ENCODE peak calls at places on chromosomes 3 and 15, in six cellular contexts. One of them, this sample, is unnamed.

GRCh38 chr3:126154391-126155279 is 25.8 kb downstream of the ALDH1L1 start:
- DNase-seq in GM12878: no peak
- DNase-seq in K562: no peak
- DNase-seq in H1: no peak
- DNase-seq in HepG2: no peak
- DNase-seq in GM12891: no peak
- DNase-seq in this sample: no peak

GRCh38 chr15:100090411-100090810 is 251.4 kb downstream of the ADAMTS17 start:
- DNase-seq in GM12878: no peak
- DNase-seq in K562: no peak
- DNase-seq in H1: no peak
- DNase-seq in HepG2: no peak
- DNase-seq in GM12891: no peak
- DNase-seq in this sample: no peak

GRCh38 chr15:45205192-45205591 is 17.4 kb upstream of the SHF start:
- DNase-seq in GM12878: peak; percentile 16
- DNase-seq in K562: peak; percentile 74
- DNase-seq in H1: no peak
- DNase-seq in HepG2: peak; percentile 67
- DNase-seq in GM12891: no peak
- DNase-seq in this sample: no peak

GRCh38 chr3:44058022-44058867 is 183.4 kb upstream of the TOPAZ1 start:
- DNase-seq in GM12878: peak; percentile 87
- DNase-seq in K562: no peak
- DNase-seq in H1: no peak
- DNase-seq in HepG2: no peak
- DNase-seq in GM12891: peak; percentile 50
- DNase-seq in this sample: peak; percentile 61

GRCh38 chr15:85482896-85483295 is 102.5 kb downstream of the AKAP13 start:
- DNase-seq in GM12878: no peak
- DNase-seq in K562: no peak
- DNase-seq in H1: no peak
- DNase-seq in HepG2: no peak
- DNase-seq in GM12891: no peak
- DNase-seq in this sample: no peak

GRCh38 chr3:38647217-38647970 is 2.1 kb downstream of the SCN5A start:
- DNase-seq in GM12878: no peak
- DNase-seq in K562: no peak
- DNase-seq in H1: no peak
- DNase-seq in HepG2: no peak
- DNase-seq in GM12891: no peak
- DNase-seq in this sample: no peak

GRCh38 chr3:14289590-14290453 is 111.2 kb downstream of the LSM3 start:
- DNase-seq in GM12878: no peak
- DNase-seq in K562: peak; percentile 63
- DNase-seq in H1: no peak
- DNase-seq in HepG2: peak; percentile 59
- DNase-seq in GM12891: no peak
- DNase-seq in this sample: no peak

GRCh38 chr3:152258448-152259302 is 10.1 kb upstream of the MBNL1 start:
- DNase-seq in GM12878: no peak
- DNase-seq in K562: no peak
- DNase-seq in H1: no peak
- DNase-seq in HepG2: peak; percentile 94
- DNase-seq in GM12891: no peak
- DNase-seq in this sample: no peak

GRCh38 chr15:69823223-69823907 is 274.4 kb downstream of the TLE3 start:
- DNase-seq in GM12878: no peak
- DNase-seq in K562: peak; percentile 80
- DNase-seq in H1: no peak
- DNase-seq in HepG2: no peak
- DNase-seq in GM12891: no peak
- DNase-seq in this sample: no peak

GRCh38 chr3:126130981-126131750 is 47.2 kb upstream of the SLC41A3 start:
- DNase-seq in GM12878: no peak
- DNase-seq in K562: no peak
- DNase-seq in H1: no peak
- DNase-seq in HepG2: no peak
- DNase-seq in GM12891: no peak
- DNase-seq in this sample: no peak

GRCh38 chr3:43014990-43015389 is 35.9 kb downstream of the GASK1A start:
- DNase-seq in GM12878: no peak
- DNase-seq in K562: no peak
- DNase-seq in H1: no peak
- DNase-seq in HepG2: no peak
- DNase-seq in GM12891: no peak
- DNase-seq in this sample: no peak

GRCh38 chr15:36756707-36757106 is 177.3 kb downstream of the CDIN1 start:
- DNase-seq in GM12878: no peak
- DNase-seq in K562: no peak
- DNase-seq in H1: no peak
- DNase-seq in HepG2: no peak
- DNase-seq in GM12891: no peak
- DNase-seq in this sample: no peak

GRCh38 chr3:130770637-130771036 is 24.0 kb upstream of the PIK3R4 start:
- DNase-seq in GM12878: no peak
- DNase-seq in K562: no peak
- DNase-seq in H1: no peak
- DNase-seq in HepG2: no peak
- DNase-seq in GM12891: no peak
- DNase-seq in this sample: no peak
- TF ChIP-seq POLR2A in GM12878: no peak
- TF ChIP-seq POLR2A in K562: no peak
- TF ChIP-seq POLR2A in H1: no peak
- TF ChIP-seq POLR2A in HepG2: no peak
- TF ChIP-seq POLR2A in GM12891: no peak
- TF ChIP-seq POLR2A in this sample: no peak

GRCh38 chr3:123609063-123609462 is 24.2 kb upstream of the HACD2 start:
- DNase-seq in GM12878: no peak
- DNase-seq in K562: no peak
- DNase-seq in H1: no peak
- DNase-seq in HepG2: no peak
- DNase-seq in GM12891: no peak
- DNase-seq in this sample: no peak

GRCh38 chr3:123602325-123602724 is 17.5 kb upstream of the HACD2 start:
- DNase-seq in GM12878: no peak
- DNase-seq in K562: no peak
- DNase-seq in H1: no peak
- DNase-seq in HepG2: peak; percentile 78
- DNase-seq in GM12891: no peak
- DNase-seq in this sample: no peak

GRCh38 chr3:123606527-123606926 is 21.7 kb upstream of the HACD2 start:
- DNase-seq in GM12878: no peak
- DNase-seq in K562: no peak
- DNase-seq in H1: no peak
- DNase-seq in HepG2: peak; percentile 28
- DNase-seq in GM12891: no peak
- DNase-seq in this sample: no peak

GRCh38 chr3:123608263-123608937 is 23.5 kb upstream of the HACD2 start:
- DNase-seq in GM12878: no peak
- DNase-seq in K562: no peak
- DNase-seq in H1: no peak
- DNase-seq in HepG2: no peak
- DNase-seq in GM12891: no peak
- DNase-seq in this sample: no peak

DNA sequence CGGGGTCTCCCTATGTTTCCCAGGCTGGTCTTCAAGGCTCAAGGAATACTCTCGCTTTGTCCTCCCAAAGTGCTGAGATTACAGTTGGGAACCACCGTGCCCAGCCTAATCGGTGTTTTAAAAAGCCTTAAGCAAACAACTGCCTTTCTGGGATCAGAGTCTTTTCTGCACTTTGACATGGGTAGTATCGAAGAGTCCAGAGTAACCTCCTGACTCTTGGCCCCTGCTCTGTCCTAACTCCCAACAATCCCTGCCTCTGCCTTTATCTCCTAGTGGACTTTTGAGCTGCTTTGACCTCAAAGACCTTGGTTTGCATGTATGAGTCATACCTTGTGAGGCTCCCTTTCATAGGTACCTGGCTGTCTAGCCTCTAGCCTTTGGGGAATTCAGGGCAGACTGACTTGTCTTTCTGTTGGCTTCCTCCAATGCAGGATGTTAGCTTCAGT is 21.0 kb upstream of the HACD2 start:
- DNase-seq in GM12878: peak; percentile 55
- DNase-seq in K562: peak; percentile 26
- DNase-seq in H1: no peak
- DNase-seq in HepG2: peak; percentile 99
- DNase-seq in GM12891: no peak
- DNase-seq in this sample: peak; percentile 19
- TF ChIP-seq POLR2AphosphoS5 in GM12878: no peak
- TF ChIP-seq POLR2AphosphoS5 in K562: no peak
- TF ChIP-seq POLR2AphosphoS5 in H1: no peak
- TF ChIP-seq POLR2AphosphoS5 in HepG2: peak; percentile 48
- TF ChIP-seq POLR2AphosphoS5 in GM12891: no peak
- TF ChIP-seq POLR2AphosphoS5 in this sample: no peak

GRCh38 chr3:196636369-196637349 is 2.8 kb upstream of the NRROS start:
- DNase-seq in GM12878: no peak
- DNase-seq in K562: no peak
- DNase-seq in H1: no peak
- DNase-seq in HepG2: no peak
- DNase-seq in GM12891: no peak
- DNase-seq in this sample: no peak

GRCh38 chr3:196640501-196640968 is 1.0 kb downstream of the NRROS start:
- DNase-seq in GM12878: no peak
- DNase-seq in K562: no peak
- DNase-seq in H1: no peak
- DNase-seq in HepG2: no peak
- DNase-seq in GM12891: no peak
- DNase-seq in this sample: no peak

GRCh38 chr3:196638922-196639516 is 475 bp upstream of the NRROS start:
- DNase-seq in GM12878: no peak
- DNase-seq in K562: peak; percentile 35
- DNase-seq in H1: no peak
- DNase-seq in HepG2: no peak
- DNase-seq in GM12891: no peak
- DNase-seq in this sample: no peak

GRCh38 chr3:196641278-196642058 is 2.0 kb downstream of the NRROS start:
- DNase-seq in GM12878: no peak
- DNase-seq in K562: no peak
- DNase-seq in H1: no peak
- DNase-seq in HepG2: no peak
- DNase-seq in GM12891: no peak
- DNase-seq in this sample: no peak

DNA sequence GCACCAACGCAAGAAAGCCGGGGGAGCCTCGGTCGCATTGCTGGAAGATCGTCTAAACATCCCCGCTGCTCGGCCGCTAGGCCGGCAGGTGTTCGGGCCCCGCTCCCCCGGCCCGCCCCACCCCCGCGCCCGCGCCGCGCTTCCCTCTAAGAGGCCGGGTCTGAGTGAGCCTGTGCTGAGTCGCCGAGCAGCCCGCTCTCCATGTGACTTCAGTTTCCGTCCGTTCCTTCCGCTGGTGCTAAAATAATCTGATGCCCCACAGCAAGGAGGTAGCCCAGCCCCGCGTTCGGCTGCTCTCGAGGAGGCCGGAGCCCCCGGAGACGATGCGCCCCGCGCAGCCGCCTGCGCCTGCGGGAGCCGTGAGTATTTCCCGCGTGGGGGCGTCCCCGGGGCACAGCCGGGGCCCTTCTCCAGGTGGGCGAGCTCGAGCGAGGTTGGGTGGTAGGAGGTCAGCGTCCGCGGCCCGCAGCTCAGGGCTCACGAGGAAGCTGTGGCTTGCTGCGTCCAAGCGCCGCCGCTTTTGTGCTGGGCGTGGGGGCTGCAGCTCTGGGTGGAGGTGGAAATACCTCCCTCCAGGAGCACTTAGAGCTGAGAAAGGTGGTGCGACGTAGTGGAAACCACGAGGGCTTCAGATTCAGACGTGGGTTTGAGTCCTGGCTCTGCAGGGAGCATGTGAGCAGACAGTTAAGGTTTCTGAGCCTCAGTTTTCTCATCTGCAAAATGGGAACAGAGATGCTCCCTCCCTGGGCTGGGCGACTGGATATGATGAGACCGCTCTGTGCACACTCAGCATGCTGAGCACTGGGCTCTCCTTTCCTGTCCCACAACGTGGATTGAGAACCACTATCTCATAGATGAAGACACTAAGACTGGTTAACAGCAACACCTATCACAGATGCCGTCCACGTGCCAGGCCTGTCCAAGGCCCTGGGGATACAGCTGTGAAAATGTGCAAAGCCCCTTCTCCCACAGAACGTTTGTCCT is at the start of gene NRROS:
- DNase-seq in GM12878: no peak
- DNase-seq in K562: peak; percentile 80
- DNase-seq in H1: peak; percentile 41
- DNase-seq in HepG2: no peak
- DNase-seq in GM12891: peak; percentile 73
- DNase-seq in this sample: peak; percentile 71
- TF ChIP-seq TAF1 in GM12878: peak; percentile 72
- TF ChIP-seq TAF1 in K562: peak; percentile 72
- TF ChIP-seq TAF1 in H1: no peak
- TF ChIP-seq TAF1 in HepG2: no peak
- TF ChIP-seq TAF1 in GM12891: peak; percentile 70
- TF ChIP-seq TAF1 in this sample: peak; percentile 70

GRCh38 chr15:52563499-52564060 is 5.2 kb downstream of the ARPP19 start:
- DNase-seq in GM12878: no peak
- DNase-seq in K562: no peak
- DNase-seq in H1: no peak
- DNase-seq in HepG2: no peak
- DNase-seq in GM12891: no peak
- DNase-seq in this sample: no peak

GRCh38 chr15:52567886-52568568 is 803 bp downstream of the ARPP19 start:
- DNase-seq in GM12878: no peak
- DNase-seq in K562: peak; percentile 17
- DNase-seq in H1: no peak
- DNase-seq in HepG2: peak; percentile 36
- DNase-seq in GM12891: no peak
- DNase-seq in this sample: no peak

GRCh38 chr15:52566889-52567288 is 1.9 kb downstream of the ARPP19 start:
- DNase-seq in GM12878: no peak
- DNase-seq in K562: no peak
- DNase-seq in H1: no peak
- DNase-seq in HepG2: no peak
- DNase-seq in GM12891: no peak
- DNase-seq in this sample: no peak

GRCh38 chr15:52569244-52569585 is 385 bp upstream of the ARPP19 start:
- DNase-seq in GM12878: no peak
- DNase-seq in K562: no peak
- DNase-seq in H1: no peak
- DNase-seq in HepG2: no peak
- DNase-seq in GM12891: no peak
- DNase-seq in this sample: no peak

DNA sequence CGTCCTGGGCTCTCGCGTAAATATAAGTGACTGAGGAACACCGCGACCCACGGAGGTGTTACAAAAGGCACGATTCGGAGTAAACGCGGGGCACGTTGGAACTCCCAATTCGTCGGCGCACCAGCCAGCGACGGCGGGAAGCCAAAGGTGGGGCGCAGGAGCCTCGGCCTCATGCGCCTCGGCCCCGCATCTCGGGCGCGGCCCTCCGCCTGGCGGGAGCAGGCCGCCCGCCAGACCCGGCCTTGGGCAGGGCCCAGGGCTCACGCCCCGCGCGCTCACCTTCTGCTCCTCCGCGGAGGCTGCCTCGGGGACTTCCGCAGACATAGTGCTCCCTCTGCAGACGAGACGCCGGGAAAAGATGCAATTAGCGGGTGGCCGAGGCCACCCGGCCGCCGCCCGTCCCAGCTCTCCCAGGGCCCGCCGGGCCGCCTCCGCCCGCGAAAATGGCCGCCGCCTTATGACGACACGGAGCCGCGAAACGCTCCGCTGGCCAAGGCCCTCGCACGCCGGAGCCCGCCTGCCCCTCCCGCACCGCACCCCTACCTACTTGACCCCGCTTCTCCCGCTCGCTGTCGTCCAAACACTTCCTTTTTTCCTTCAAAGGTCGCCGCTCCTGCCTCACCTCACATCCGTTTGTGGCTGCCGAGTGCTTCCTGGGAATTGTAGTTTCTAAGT is at the start of gene ARPP19:
- DNase-seq in GM12878: peak; percentile 69
- DNase-seq in K562: peak; percentile 93
- DNase-seq in H1: peak; percentile 85
- DNase-seq in HepG2: peak; percentile 94
- DNase-seq in GM12891: peak; percentile 73
- DNase-seq in this sample: peak; percentile 73
- TF ChIP-seq POLR2A in GM12878: peak; percentile 81
- TF ChIP-seq POLR2A in K562: peak; percentile 77
- TF ChIP-seq POLR2A in H1: peak; percentile 94
- TF ChIP-seq POLR2A in HepG2: peak; percentile 69
- TF ChIP-seq POLR2A in GM12891: no peak
- TF ChIP-seq POLR2A in this sample: peak; percentile 79